ENCODE peak calls at places on chromosomes 5 and 9, in four cellular contexts. C, G, I and X are unnamed samples.
A peak's percentile ranks its signal among the peaks of the same experiment; 100 is the strongest.

GRCh38 chr9:99427252-99427651 is 205.2 kb downstream of the SEC61B start:
- DNase-seq in C (no peak), G (no peak), I (no peak), X (no peak)

GRCh38 chr9:107491081-107492053 is 1.8 kb upstream of the KLF4 start:
- DNase-seq in C (no peak), G (peak; percentile 50), I (peak; percentile 44), X (peak; percentile 83)

GRCh38 chr9:79572032-79572890 is 496 bp downstream of the TLE4 start:
- DNase-seq in C (peak; percentile 39), G (peak; percentile 46), I (peak; percentile 61), X (peak; percentile 94)

GRCh38 chr9:35907732-35908483 is 1.4 kb upstream of the SPAAR start:
- DNase-seq in C (peak; percentile 84), G (peak; percentile 84), I (peak; percentile 76), X (peak; percentile 65)

GRCh38 chr9:133188006-133188842 is 20.8 kb downstream of the OBP2B start:
- DNase-seq in C (peak; percentile 48), G (no peak), I (no peak), X (no peak)

GRCh38 chr9:34636791-34637355 is 714 bp downstream of the SIGMAR1 start:
- DNase-seq in C (no peak), G (no peak), I (no peak), X (no peak)

GRCh38 chr9:106752581-106752980 is 110.4 kb upstream of the ZNF462 start:
- DNase-seq in C (no peak), G (no peak), I (no peak), X (no peak)

GRCh38 chr9:129609486-129610192 is 11.3 kb downstream of the C9orf50 start:
- DNase-seq in C (no peak), G (peak; percentile 62), I (peak; percentile 43), X (peak; percentile 60)

GRCh38 chr5:156380846-156381245 is 53.9 kb downstream of the SGCD start:
- DNase-seq in C (no peak), G (no peak), I (no peak), X (no peak)

GRCh38 chr5:65907138-65907537 is 19.2 kb upstream of the ERBIN start:
- DNase-seq in C (peak; percentile 59), G (no peak), I (no peak), X (no peak)

GRCh38 chr5:146962801-146963355 is 84.3 kb upstream of the PPP2R2B start:
- DNase-seq in C (peak; percentile 46), G (no peak), I (no peak), X (no peak)

GRCh38 chr9:121841771-121842611 is 190.6 kb downstream of the DAB2IP start:
- DNase-seq in C (no peak), G (peak; percentile 1), I (no peak), X (no peak)

GRCh38 chr9:86099695-86100364 is 472 bp upstream of the GOLM1 start:
- DNase-seq in C (peak; percentile 56), G (peak; percentile 57), I (peak; percentile 26), X (no peak)

GRCh38 chr5:130323804-130324454 is 419.7 kb downstream of the CHSY3 start:
- DNase-seq in C (peak; percentile 50), G (no peak), I (no peak), X (no peak)

GRCh38 chr5:56516936-56517521 is 283.9 kb upstream of the ANKRD55 start:
- DNase-seq in C (no peak), G (no peak), I (no peak), X (peak; percentile 61)

GRCh38 chr5:124342027-124342471 is 404.4 kb downstream of the ZNF608 start:
- DNase-seq in C (no peak), G (peak; percentile 36), I (no peak), X (no peak)

GRCh38 chr9:93592389-93593021 is 16.1 kb downstream of the PHF2 start:
- DNase-seq in C (no peak), G (no peak), I (no peak), X (no peak)

GRCh38 chr5:170353011-170353890 is 35.9 kb downstream of the KCNMB1 start:
- DNase-seq in C (no peak), G (peak; percentile 41), I (no peak), X (peak; percentile 40)

GRCh38 chr5:74667396-74667795 is 17.6 kb upstream of the HEXB start:
- DNase-seq in C (no peak), G (no peak), I (no peak), X (no peak)

GRCh38 chr5:180344393-180344999 is 8.6 kb downstream of the GFPT2 start:
- DNase-seq in C (no peak), G (no peak), I (no peak), X (no peak)

GRCh38 chr5:61624966-61625681 is 293.1 kb downstream of the ZSWIM6 start:
- DNase-seq in C (no peak), G (no peak), I (no peak), X (no peak)

GRCh38 chr9:20662156-20662555 is 21.9 kb upstream of the FOCAD start:
- DNase-seq in C (no peak), G (no peak), I (no peak), X (no peak)

GRCh38 chr5:29161897-29162296 is 2031.6 kb upstream of the CDH6 start:
- DNase-seq in C (no peak), G (no peak), I (no peak), X (no peak)

GRCh38 chr9:81477669-81478068 is 211.7 kb downstream of the TLE1 start:
- DNase-seq in C (no peak), G (no peak), I (no peak), X (no peak)

GRCh38 chr5:110077147-110077546 is 387.4 kb downstream of the MAN2A1 start:
- DNase-seq in C (no peak), G (no peak), I (no peak), X (no peak)

GRCh38 chr9:708556-709432 is 132.7 kb upstream of the DMRT1 start:
- DNase-seq in C (no peak), G (no peak), I (no peak), X (peak; percentile 44)

GRCh38 chr5:177447611-177448243 is 1.1 kb downstream of the PRR7 start:
- DNase-seq in C (peak; percentile 95), G (peak; percentile 41), I (peak; percentile 72), X (peak; percentile 64)

GRCh38 chr5:127060470-127060985 is 12.8 kb downstream of the C5orf63 start:
- DNase-seq in C (no peak), G (no peak), I (no peak), X (no peak)

GRCh38 chr5:6456766-6457370 is 8.2 kb downstream of the UBE2QL1 start:
- DNase-seq in C (no peak), G (no peak), I (no peak), X (no peak)

GRCh38 chr5:125012727-125013451 is 266.4 kb upstream of the ZNF608 start:
- DNase-seq in C (no peak), G (no peak), I (no peak), X (no peak)

GRCh38 chr5:41748631-41749030 is 121.6 kb downstream of the OXCT1 start:
- DNase-seq in C (peak; percentile 24), G (no peak), I (no peak), X (no peak)

GRCh38 chr5:27682600-27682999 is 644.2 kb upstream of the CDH9 start:
- DNase-seq in C (peak; percentile 40), G (no peak), I (no peak), X (no peak)

GRCh38 chr5:139708877-139709586 is 60.9 kb downstream of the CXXC5 start:
- DNase-seq in C (no peak), G (peak; percentile 73), I (peak; percentile 70), X (peak; percentile 91)

GRCh38 chr5:53984987-53985386 is 325.4 kb downstream of the ARL15 start:
- DNase-seq in C (no peak), G (no peak), I (no peak), X (no peak)

GRCh38 chr5:3220638-3221288 is 374.9 kb upstream of the IRX1 start:
- DNase-seq in C (no peak), G (no peak), I (no peak), X (no peak)

GRCh38 chr5:94691947-94692346 is 73.5 kb downstream of the SLF1 start:
- DNase-seq in C (peak; percentile 32), G (peak; percentile 17), I (no peak), X (no peak)

GRCh38 chr5:1007681-1008450 is 736 bp upstream of the NKD2 start:
- DNase-seq in C (no peak), G (peak; percentile 15), I (no peak), X (peak; percentile 20)
- H3K4me1 ChIP-seq in C (peaks cover 17% of the 10 kb centered on the region), G (no peaks in the 10 kb centered on the region), I (no peaks in the 10 kb centered on the region), X (peaks cover 51% of the 10 kb centered on the region)

GRCh38 chr9:124526174-124526573 is 19.0 kb upstream of the NR5A1 start:
- DNase-seq in C (no peak), G (no peak), I (no peak), X (no peak)

GRCh38 chr9:124532897-124533296 is 25.7 kb upstream of the NR5A1 start:
- DNase-seq in C (no peak), G (no peak), I (no peak), X (no peak)

GRCh38 chr9:124531115-124531514 is 23.9 kb upstream of the NR5A1 start:
- DNase-seq in C (no peak), G (no peak), I (no peak), X (no peak)

GRCh38 chr9:124527781-124528180 is 20.6 kb upstream of the NR5A1 start:
- DNase-seq in C (peak; percentile 10), G (no peak), I (no peak), X (no peak)

DNA sequence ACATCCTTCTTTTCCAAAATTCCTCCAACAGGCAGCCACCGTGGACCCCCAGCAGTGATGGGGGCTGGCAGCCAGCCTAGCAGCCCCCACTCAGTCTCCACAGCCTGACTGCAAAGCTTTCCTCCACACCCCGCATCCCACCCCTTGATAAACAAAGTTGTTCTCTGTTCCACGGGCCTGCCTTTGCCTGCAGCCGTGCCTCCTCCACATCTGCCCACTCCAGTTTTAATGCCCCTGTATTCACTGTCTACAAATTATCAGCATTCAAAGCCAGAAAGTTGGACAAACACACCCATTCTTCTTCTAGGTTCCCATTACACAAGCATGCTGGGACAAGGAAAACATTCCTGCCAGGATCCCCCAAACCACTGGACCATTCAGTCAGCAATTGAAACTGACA is 23.0 kb upstream of the NR5A1 start:
- DNase-seq in C (no peak), G (no peak), I (no peak), X (no peak)
- H3K4me1 ChIP-seq in C (peaks cover 7% of the 10 kb centered on the region), G (no peaks in the 10 kb centered on the region), I (no peaks in the 10 kb centered on the region), X (no peaks in the 10 kb centered on the region)

DNA sequence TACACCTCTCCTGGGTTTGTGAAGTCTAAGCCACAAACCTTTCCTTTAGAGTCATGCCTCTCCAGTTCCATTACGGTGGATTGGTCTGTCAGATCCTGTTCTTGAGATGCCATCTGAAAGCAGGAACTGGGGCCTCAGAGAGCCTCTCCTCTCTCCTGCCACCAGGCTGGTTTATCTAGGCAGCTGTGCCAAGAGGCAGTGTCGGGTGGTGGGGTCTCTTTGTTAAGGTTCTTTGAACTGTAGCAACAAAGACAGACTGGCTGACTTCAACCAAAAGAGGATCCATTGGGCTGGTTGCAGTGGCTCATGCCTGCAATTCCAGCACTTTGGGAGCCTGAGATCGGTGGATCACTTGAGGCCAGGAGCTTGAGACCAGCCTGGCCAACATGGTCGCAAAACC is 66.0 kb upstream of the ANGPTL2 start:
- DNase-seq in C (no peak), G (no peak), I (no peak), X (no peak)
- H3K4me1 ChIP-seq in C (peaks cover 20% of the 10 kb centered on the region), G (peaks cover 22% of the 10 kb centered on the region), I (peaks cover 48% of the 10 kb centered on the region), X (peaks cover 27% of the 10 kb centered on the region)

GRCh38 chr9:136052433-136052880 is 42.6 kb downstream of the NACC2 start:
- DNase-seq in C (peak; percentile 33), G (no peak), I (no peak), X (peak; percentile 61)

GRCh38 chr9:136054798-136055714 is 40.0 kb downstream of the NACC2 start:
- DNase-seq in C (no peak), G (no peak), I (no peak), X (no peak)

GRCh38 chr9:136052991-136053756 is 41.9 kb downstream of the NACC2 start:
- DNase-seq in C (no peak), G (no peak), I (no peak), X (no peak)

GRCh38 chr9:136053757-136054142 is 41.3 kb downstream of the NACC2 start:
- DNase-seq in C (no peak), G (no peak), I (no peak), X (no peak)

GRCh38 chr9:136054146-136054545 is 40.9 kb downstream of the NACC2 start:
- DNase-seq in C (no peak), G (no peak), I (no peak), X (no peak)
- H3K4me1 ChIP-seq in C (peaks cover 17% of the 10 kb centered on the region), G (no peaks in the 10 kb centered on the region), I (peaks cover 38% of the 10 kb centered on the region), X (peaks cover 47% of the 10 kb centered on the region)